ENCODE peak calls at places on chromosomes 13 and 19, in ten cellular contexts. One of them, this sample, is unnamed.

GRCh38 chr13:52599853-52600603 is 42.2 kb upstream of the HNRNPA1L2 start:
- DNase-seq in astrocyte of the spinal cord: peak
- DNase-seq in ovary: peak
- DNase-seq in ascending aorta: no peak
- DNase-seq in Caco-2: peak
- DNase-seq in heart left ventricle: no peak
- DNase-seq in fibroblast of villous mesenchyme: peak
- DNase-seq in GM12865: peak
- DNase-seq in GM06990: peak
- DNase-seq in CD8-positive, alpha-beta T cell: no peak
- DNase-seq in this sample: no peak

GRCh38 chr19:41877916-41878905 is 1.1 kb downstream of the CD79A start:
- DNase-seq in heart left ventricle: no peak
- DNase-seq in CD8-positive, alpha-beta T cell: no peak
- DNase-seq in ascending aorta: no peak
- DNase-seq in GM06990: peak
- DNase-seq in Caco-2: no peak
- DNase-seq in fibroblast of villous mesenchyme: no peak
- DNase-seq in astrocyte of the spinal cord: no peak
- DNase-seq in ovary: no peak
- DNase-seq in GM12865: peak
- DNase-seq in this sample: no peak

GRCh38 chr13:33999830-34000605 is 182.1 kb downstream of the RFC3 start:
- DNase-seq in CD8-positive, alpha-beta T cell: no peak
- DNase-seq in Caco-2: no peak
- DNase-seq in fibroblast of villous mesenchyme: no peak
- DNase-seq in GM06990: no peak
- DNase-seq in astrocyte of the spinal cord: no peak
- DNase-seq in ovary: no peak
- DNase-seq in ascending aorta: no peak
- DNase-seq in heart left ventricle: no peak
- DNase-seq in GM12865: no peak
- DNase-seq in this sample: no peak

GRCh38 chr19:30449191-30449590 is 77.0 kb downstream of the ZNF536 start:
- DNase-seq in CD8-positive, alpha-beta T cell: no peak
- DNase-seq in heart left ventricle: no peak
- DNase-seq in fibroblast of villous mesenchyme: no peak
- DNase-seq in Caco-2: no peak
- DNase-seq in astrocyte of the spinal cord: no peak
- DNase-seq in GM12865: no peak
- DNase-seq in ovary: no peak
- DNase-seq in GM06990: no peak
- DNase-seq in ascending aorta: no peak
- DNase-seq in this sample: no peak

GRCh38 chr19:43564800-43565199 is 10.5 kb downstream of the XRCC1 start:
- DNase-seq in heart left ventricle: no peak
- DNase-seq in astrocyte of the spinal cord: no peak
- DNase-seq in fibroblast of villous mesenchyme: no peak
- DNase-seq in ascending aorta: no peak
- DNase-seq in GM06990: no peak
- DNase-seq in CD8-positive, alpha-beta T cell: no peak
- DNase-seq in Caco-2: no peak
- DNase-seq in GM12865: no peak
- DNase-seq in ovary: no peak
- DNase-seq in this sample: no peak

GRCh38 chr13:72463561-72463960 is 263.9 kb downstream of the MZT1 start:
- DNase-seq in Caco-2: no peak
- DNase-seq in ovary: no peak
- DNase-seq in GM12865: no peak
- DNase-seq in heart left ventricle: no peak
- DNase-seq in CD8-positive, alpha-beta T cell: no peak
- DNase-seq in ascending aorta: no peak
- DNase-seq in astrocyte of the spinal cord: peak
- DNase-seq in GM06990: no peak
- DNase-seq in fibroblast of villous mesenchyme: peak
- DNase-seq in this sample: no peak

GRCh38 chr13:43244482-43244881 is 221.1 kb downstream of the DNAJC15 start:
- DNase-seq in GM12865: no peak
- DNase-seq in ovary: no peak
- DNase-seq in astrocyte of the spinal cord: no peak
- DNase-seq in GM06990: no peak
- DNase-seq in Caco-2: no peak
- DNase-seq in CD8-positive, alpha-beta T cell: no peak
- DNase-seq in ascending aorta: no peak
- DNase-seq in heart left ventricle: no peak
- DNase-seq in fibroblast of villous mesenchyme: no peak
- DNase-seq in this sample: no peak

GRCh38 chr13:97834255-97834654 is 119.2 kb upstream of the IPO5 start:
- DNase-seq in astrocyte of the spinal cord: no peak
- DNase-seq in fibroblast of villous mesenchyme: no peak
- DNase-seq in GM06990: no peak
- DNase-seq in ovary: no peak
- DNase-seq in GM12865: no peak
- DNase-seq in heart left ventricle: no peak
- DNase-seq in ascending aorta: no peak
- DNase-seq in Caco-2: no peak
- DNase-seq in CD8-positive, alpha-beta T cell: no peak
- DNase-seq in this sample: no peak

GRCh38 chr19:18281082-18282020 is at the start of gene JUND:
- DNase-seq in GM12865: peak
- DNase-seq in Caco-2: peak
- DNase-seq in ascending aorta: peak
- DNase-seq in heart left ventricle: peak
- DNase-seq in astrocyte of the spinal cord: peak
- DNase-seq in ovary: peak
- DNase-seq in CD8-positive, alpha-beta T cell: peak
- DNase-seq in fibroblast of villous mesenchyme: peak
- DNase-seq in GM06990: peak
- DNase-seq in this sample: peak

GRCh38 chr19:33417751-33418150 is 44.2 kb downstream of the CEBPG start:
- DNase-seq in ovary: no peak
- DNase-seq in CD8-positive, alpha-beta T cell: no peak
- DNase-seq in fibroblast of villous mesenchyme: no peak
- DNase-seq in heart left ventricle: no peak
- DNase-seq in Caco-2: no peak
- DNase-seq in ascending aorta: no peak
- DNase-seq in GM12865: no peak
- DNase-seq in GM06990: no peak
- DNase-seq in astrocyte of the spinal cord: no peak
- DNase-seq in this sample: no peak

GRCh38 chr19:3720533-3720917 is 12.3 kb downstream of the TJP3 start:
- DNase-seq in heart left ventricle: no peak
- DNase-seq in Caco-2: peak
- DNase-seq in astrocyte of the spinal cord: no peak
- DNase-seq in fibroblast of villous mesenchyme: no peak
- DNase-seq in CD8-positive, alpha-beta T cell: no peak
- DNase-seq in GM06990: no peak
- DNase-seq in ovary: no peak
- DNase-seq in GM12865: no peak
- DNase-seq in ascending aorta: no peak
- DNase-seq in this sample: no peak

GRCh38 chr13:40096357-40096911 is 441.0 kb downstream of the COG6 start:
- DNase-seq in ovary: no peak
- DNase-seq in GM12865: no peak
- DNase-seq in heart left ventricle: no peak
- DNase-seq in CD8-positive, alpha-beta T cell: peak
- DNase-seq in astrocyte of the spinal cord: no peak
- DNase-seq in ascending aorta: no peak
- DNase-seq in fibroblast of villous mesenchyme: no peak
- DNase-seq in Caco-2: no peak
- DNase-seq in GM06990: no peak
- DNase-seq in this sample: no peak

GRCh38 chr13:27704681-27705080 is 83.0 kb downstream of the POLR1D start:
- DNase-seq in ascending aorta: no peak
- DNase-seq in astrocyte of the spinal cord: no peak
- DNase-seq in Caco-2: no peak
- DNase-seq in heart left ventricle: no peak
- DNase-seq in GM06990: no peak
- DNase-seq in CD8-positive, alpha-beta T cell: no peak
- DNase-seq in GM12865: peak
- DNase-seq in ovary: no peak
- DNase-seq in fibroblast of villous mesenchyme: peak
- DNase-seq in this sample: no peak

GRCh38 chr13:27709779-27710178 is 82.5 kb upstream of the GSX1 start:
- DNase-seq in astrocyte of the spinal cord: no peak
- DNase-seq in ovary: no peak
- DNase-seq in CD8-positive, alpha-beta T cell: no peak
- DNase-seq in ascending aorta: no peak
- DNase-seq in GM06990: no peak
- DNase-seq in Caco-2: no peak
- DNase-seq in heart left ventricle: no peak
- DNase-seq in fibroblast of villous mesenchyme: no peak
- DNase-seq in GM12865: no peak
- DNase-seq in this sample: no peak

GRCh38 chr13:27713767-27714166 is 78.5 kb upstream of the GSX1 start:
- DNase-seq in ascending aorta: no peak
- DNase-seq in ovary: no peak
- DNase-seq in GM06990: no peak
- DNase-seq in astrocyte of the spinal cord: no peak
- DNase-seq in fibroblast of villous mesenchyme: no peak
- DNase-seq in GM12865: no peak
- DNase-seq in Caco-2: no peak
- DNase-seq in heart left ventricle: no peak
- DNase-seq in CD8-positive, alpha-beta T cell: no peak
- DNase-seq in this sample: no peak

GRCh38 chr13:27712421-27712820 is 79.9 kb upstream of the GSX1 start:
- DNase-seq in astrocyte of the spinal cord: no peak
- DNase-seq in GM06990: no peak
- DNase-seq in Caco-2: peak
- DNase-seq in GM12865: no peak
- DNase-seq in heart left ventricle: no peak
- DNase-seq in fibroblast of villous mesenchyme: peak
- DNase-seq in CD8-positive, alpha-beta T cell: peak
- DNase-seq in ascending aorta: no peak
- DNase-seq in ovary: no peak
- DNase-seq in this sample: no peak

GRCh38 chr13:27708325-27708724 is 84.0 kb upstream of the GSX1 start:
- DNase-seq in Caco-2: no peak
- DNase-seq in ascending aorta: no peak
- DNase-seq in ovary: no peak
- DNase-seq in astrocyte of the spinal cord: no peak
- DNase-seq in GM06990: no peak
- DNase-seq in CD8-positive, alpha-beta T cell: no peak
- DNase-seq in heart left ventricle: no peak
- DNase-seq in GM12865: no peak
- DNase-seq in fibroblast of villous mesenchyme: no peak
- DNase-seq in this sample: no peak
- TF ChIP-seq CTCF in Caco-2: no peak
- TF ChIP-seq CTCF in ascending aorta: no peak
- TF ChIP-seq CTCF in ovary: no peak
- TF ChIP-seq CTCF in astrocyte of the spinal cord: no peak
- TF ChIP-seq CTCF in GM06990: no peak
- TF ChIP-seq CTCF in CD8-positive, alpha-beta T cell: no peak
- TF ChIP-seq CTCF in heart left ventricle: no peak
- TF ChIP-seq CTCF in GM12865: no peak
- TF ChIP-seq CTCF in fibroblast of villous mesenchyme: no peak
- TF ChIP-seq CTCF in this sample: no peak

DNA sequence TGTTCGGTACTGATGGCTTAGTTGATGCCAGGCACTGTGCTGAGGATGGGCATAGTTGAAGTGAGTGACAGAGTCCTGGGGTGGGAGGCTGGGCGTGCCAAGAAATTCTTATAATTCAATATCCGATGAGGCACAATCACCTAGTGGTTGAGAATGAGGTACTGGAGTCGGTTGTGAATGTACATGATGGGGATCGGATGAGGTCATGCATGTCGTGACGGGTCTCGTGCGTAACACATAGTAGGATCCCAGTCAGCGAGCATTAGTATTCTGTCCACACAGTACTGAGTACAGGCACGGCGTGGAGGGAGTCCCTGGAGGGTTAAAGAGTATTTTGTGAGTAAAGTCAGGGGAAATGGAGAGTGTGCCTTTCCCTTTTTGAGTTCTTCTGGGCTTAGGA is 2.8 kb downstream of the SAFB start:
- DNase-seq in heart left ventricle: no peak
- DNase-seq in Caco-2: no peak
- DNase-seq in ascending aorta: no peak
- DNase-seq in GM12865: no peak
- DNase-seq in GM06990: no peak
- DNase-seq in CD8-positive, alpha-beta T cell: no peak
- DNase-seq in fibroblast of villous mesenchyme: no peak
- DNase-seq in astrocyte of the spinal cord: no peak
- DNase-seq in ovary: no peak
- DNase-seq in this sample: no peak
- H3K4me3 ChIP-seq in heart left ventricle: no peak
- H3K4me3 ChIP-seq in Caco-2: no peak
- H3K4me3 ChIP-seq in ascending aorta: peak
- H3K4me3 ChIP-seq in GM12865: peak
- H3K4me3 ChIP-seq in GM06990: peak
- H3K4me3 ChIP-seq in CD8-positive, alpha-beta T cell: no peak
- H3K4me3 ChIP-seq in fibroblast of villous mesenchyme: peak
- H3K4me3 ChIP-seq in astrocyte of the spinal cord: no peak
- H3K4me3 ChIP-seq in ovary: no peak
- H3K4me3 ChIP-seq in this sample: no peak

DNA sequence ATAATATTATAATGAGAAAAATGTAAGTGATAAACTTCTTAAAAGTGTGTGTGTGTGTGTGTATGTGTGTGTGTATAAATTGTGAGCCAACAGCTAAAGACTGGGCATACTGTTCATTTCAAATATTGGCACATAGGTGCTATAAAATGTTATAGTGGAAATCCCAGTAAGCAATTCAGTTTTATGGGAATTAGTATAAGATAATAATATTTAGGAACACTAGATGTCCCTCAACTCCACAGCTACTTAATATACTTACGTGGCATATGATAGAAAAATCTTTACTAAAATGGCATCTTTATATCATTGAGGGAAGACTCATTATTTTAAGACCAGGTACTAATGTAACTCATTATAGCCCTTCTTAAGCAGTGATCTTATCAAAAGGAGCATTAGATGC is 266.3 kb downstream of the MAB21L1 start:
- DNase-seq in Caco-2: no peak
- DNase-seq in astrocyte of the spinal cord: peak
- DNase-seq in fibroblast of villous mesenchyme: peak
- DNase-seq in GM06990: no peak
- DNase-seq in CD8-positive, alpha-beta T cell: no peak
- DNase-seq in ascending aorta: no peak
- DNase-seq in GM12865: no peak
- DNase-seq in ovary: no peak
- DNase-seq in heart left ventricle: no peak
- DNase-seq in this sample: no peak
- TF ChIP-seq CTCF in Caco-2: no peak
- TF ChIP-seq CTCF in astrocyte of the spinal cord: no peak
- TF ChIP-seq CTCF in fibroblast of villous mesenchyme: no peak
- TF ChIP-seq CTCF in GM06990: no peak
- TF ChIP-seq CTCF in CD8-positive, alpha-beta T cell: no peak
- TF ChIP-seq CTCF in ascending aorta: no peak
- TF ChIP-seq CTCF in GM12865: no peak
- TF ChIP-seq CTCF in ovary: no peak
- TF ChIP-seq CTCF in heart left ventricle: no peak
- TF ChIP-seq CTCF in this sample: no peak

GRCh38 chr19:664913-665443 is 2.0 kb upstream of the RNF126 start:
- DNase-seq in CD8-positive, alpha-beta T cell: peak
- DNase-seq in ascending aorta: no peak
- DNase-seq in ovary: peak
- DNase-seq in astrocyte of the spinal cord: peak
- DNase-seq in heart left ventricle: peak
- DNase-seq in fibroblast of villous mesenchyme: peak
- DNase-seq in GM06990: peak
- DNase-seq in Caco-2: peak
- DNase-seq in GM12865: peak
- DNase-seq in this sample: peak
- H3K4me3 ChIP-seq in CD8-positive, alpha-beta T cell: no peak
- H3K4me3 ChIP-seq in ascending aorta: peak
- H3K4me3 ChIP-seq in ovary: no peak
- H3K4me3 ChIP-seq in astrocyte of the spinal cord: no peak
- H3K4me3 ChIP-seq in heart left ventricle: peak
- H3K4me3 ChIP-seq in fibroblast of villous mesenchyme: peak
- H3K4me3 ChIP-seq in GM06990: no peak
- H3K4me3 ChIP-seq in Caco-2: no peak
- H3K4me3 ChIP-seq in GM12865: peak
- H3K4me3 ChIP-seq in this sample: no peak